ENCODE peak calls at places on chromosomes 3 and 15, in six cellular contexts. A is effector memory CD4-positive, alpha-beta T cell; Y is foreskin fibroblast; F is AG08396; N is non-pigmented ciliary epithelial cell; Z is activated naive CD8-positive, alpha-beta T cell treated with anti-CD3 and anti-CD28 coated beads, Interleukin-2, amount 50 U/mL, for 16 hours. P is an unnamed sample.

GRCh38 chr3:142724682-142725351 is 983 bp downstream of the TRPC1 start:
- DNase-seq in A (no peak), Y (peak), F (peak), N (no peak), Z (no peak), P (no peak)

GRCh38 chr3:161419555-161420333 is 48.4 kb upstream of the SPTSSB start:
- DNase-seq in A (no peak), Y (no peak), F (no peak), N (no peak), Z (no peak), P (no peak)

GRCh38 chr3:171309906-171310359 is 150.3 kb downstream of the TNIK start:
- DNase-seq in A (no peak), Y (peak), F (peak), N (peak), Z (no peak), P (peak)

GRCh38 chr3:177102526-177102925 is 94.8 kb downstream of the TBL1XR1 start:
- DNase-seq in A (no peak), Y (no peak), F (peak), N (peak), Z (no peak), P (no peak)

GRCh38 chr15:69815793-69816192 is 281.9 kb downstream of the TLE3 start:
- DNase-seq in A (no peak), Y (no peak), F (no peak), N (no peak), Z (no peak), P (no peak)

GRCh38 chr15:84982301-84982920 is 755 bp downstream of the PDE8A start:
- DNase-seq in A (peak), Y (no peak), F (no peak), N (no peak), Z (peak), P (no peak)

GRCh38 chr15:45187894-45188830 is at the start of gene SHF:
- DNase-seq in A (peak), Y (no peak), F (no peak), N (no peak), Z (peak), P (no peak)

GRCh38 chr3:51773529-51773928 is 5.5 kb downstream of the IQCF6 start:
- DNase-seq in A (no peak), Y (peak), F (no peak), N (no peak), Z (no peak), P (no peak)

GRCh38 chr3:112894258-112894657 is 47.6 kb upstream of the CD200R1L start:
- DNase-seq in A (no peak), Y (peak), F (no peak), N (peak), Z (no peak), P (no peak)

GRCh38 chr3:31009881-31010280 is 115.4 kb upstream of the GADL1 start:
- DNase-seq in A (no peak), Y (no peak), F (no peak), N (no peak), Z (no peak), P (no peak)